ENCODE peak calls at places on chromosomes 16 and 17, in eight cellular contexts. E is A549; J is brain microvascular endothelial cell; I is IMR-90; G is CD8-positive, alpha-beta T cell; L is sigmoid colon; A is tibial nerve; V is esophagus squamous epithelium. X is an unnamed sample.

GRCh38 chr16:57185446-57185944 is 344 bp downstream of the PSME3IP1 start:
- DNase-seq in E (peak), J (peak), I (peak), G (no peak), L (peak), A (no peak), V (no peak), X (peak)

GRCh38 chr17:81907219-81908145 is 3.7 kb downstream of the PCYT2 start:
- DNase-seq in E (no peak), J (no peak), I (no peak), G (no peak), L (no peak), A (no peak), V (no peak), X (no peak)

GRCh38 chr17:63837480-63837879 is 5.0 kb downstream of the SMARCD2 start:
- DNase-seq in E (no peak), J (no peak), I (no peak), G (no peak), L (no peak), A (no peak), V (no peak), X (no peak)

GRCh38 chr17:58052951-58053715 is 30.1 kb upstream of the DYNLL2 start:
- DNase-seq in E (no peak), J (no peak), I (no peak), G (no peak), L (no peak), A (no peak), V (no peak), X (no peak)

GRCh38 chr17:47172698-47173565 is 16.2 kb downstream of the CDC27 start:
- DNase-seq in E (no peak), J (no peak), I (no peak), G (no peak), L (no peak), A (no peak), V (no peak), X (no peak)

GRCh38 chr16:67161595-67162058 is 1.9 kb downstream of the FBXL8 start:
- DNase-seq in E (no peak), J (no peak), I (no peak), G (no peak), L (no peak), A (no peak), V (no peak), X (no peak)

GRCh38 chr16:88687254-88687576 is 908 bp upstream of the SNAI3 start:
- DNase-seq in E (no peak), J (no peak), I (no peak), G (no peak), L (no peak), A (no peak), V (no peak), X (no peak)

GRCh38 chr17:29162082-29162908 is 17.9 kb downstream of the MYO18A start:
- DNase-seq in E (no peak), J (no peak), I (no peak), G (no peak), L (peak), A (no peak), V (no peak), X (no peak)

GRCh38 chr17:8015236-8015956 is 13.0 kb downstream of the GUCY2D start:
- DNase-seq in E (no peak), J (no peak), I (no peak), G (no peak), L (peak), A (no peak), V (no peak), X (no peak)

GRCh38 chr17:81157848-81158687 is 7.2 kb upstream of the PVALEF start:
- DNase-seq in E (no peak), J (no peak), I (no peak), G (no peak), L (no peak), A (no peak), V (no peak), X (no peak)

GRCh38 chr17:76753061-76753961 is 15.4 kb downstream of the MFSD11 start:
- DNase-seq in E (no peak), J (no peak), I (no peak), G (peak), L (no peak), A (no peak), V (no peak), X (no peak)

GRCh38 chr17:32976131-32976530 is 15.5 kb upstream of the SPACA3 start:
- DNase-seq in E (no peak), J (no peak), I (no peak), G (no peak), L (no peak), A (no peak), V (no peak), X (no peak)

GRCh38 chr17:73786286-73786743 is 142.1 kb upstream of the SDK2 start:
- DNase-seq in E (peak), J (no peak), I (no peak), G (no peak), L (no peak), A (no peak), V (no peak), X (no peak)

GRCh38 chr16:29729116-29729521 is 16.7 kb downstream of the C16orf54 start:
- DNase-seq in E (peak), J (peak), I (peak), G (no peak), L (no peak), A (no peak), V (no peak), X (no peak)

GRCh38 chr17:15441315-15441714 is 26.1 kb downstream of the CDRT4 start:
- DNase-seq in E (no peak), J (no peak), I (peak), G (no peak), L (peak), A (no peak), V (no peak), X (no peak)

GRCh38 chr16:49608801-49609200 is 235.2 kb downstream of the C16orf78 start:
- DNase-seq in E (peak), J (peak), I (peak), G (no peak), L (peak), A (no peak), V (no peak), X (no peak)

GRCh38 chr16:10668322-10669045 is 26.2 kb downstream of the TEKT5 start:
- DNase-seq in E (peak), J (peak), I (peak), G (no peak), L (no peak), A (no peak), V (no peak), X (no peak)

GRCh38 chr17:5418858-5419355 is 555 bp downstream of the NUP88 start:
- DNase-seq in E (peak), J (peak), I (peak), G (peak), L (no peak), A (no peak), V (no peak), X (no peak)

GRCh38 chr16:1823821-1824220 is 2.8 kb downstream of the HAGH start:
- DNase-seq in E (peak), J (peak), I (peak), G (no peak), L (no peak), A (no peak), V (no peak), X (no peak)

GRCh38 chr16:25148568-25149215 is 37.1 kb downstream of the LCMT1 start:
- DNase-seq in E (no peak), J (no peak), I (no peak), G (no peak), L (no peak), A (no peak), V (no peak), X (no peak)

GRCh38 chr17:81821603-81822311 is 11.3 kb downstream of the MCRIP1 start:
- DNase-seq in E (peak), J (peak), I (peak), G (no peak), L (peak), A (peak), V (no peak), X (peak)

GRCh38 chr17:57662021-57662420 is 83.1 kb downstream of the CCDC182 start:
- DNase-seq in E (no peak), J (no peak), I (no peak), G (no peak), L (peak), A (no peak), V (no peak), X (no peak)

GRCh38 chr17:76869878-76870714 is 1.9 kb downstream of the MGAT5B start:
- DNase-seq in E (no peak), J (no peak), I (peak), G (no peak), L (no peak), A (no peak), V (no peak), X (no peak)

GRCh38 chr16:8944113-8944765 is 19.5 kb downstream of the USP7 start:
- DNase-seq in E (no peak), J (no peak), I (no peak), G (no peak), L (no peak), A (no peak), V (no peak), X (no peak)
- H3K4me3 ChIP-seq in E (no peak), J (no peak), I (no peak), G (no peak), L (no peak), A (no peak), V (no peak), X (peak)

GRCh38 chr17:30345089-30345433 is 11.2 kb upstream of the TMIGD1 start:
- DNase-seq in E (no peak), J (no peak), I (no peak), G (no peak), L (no peak), A (no peak), V (no peak), X (no peak)

GRCh38 chr17:30343741-30344140 is 9.9 kb upstream of the TMIGD1 start:
- DNase-seq in E (no peak), J (no peak), I (no peak), G (no peak), L (no peak), A (no peak), V (no peak), X (no peak)

GRCh38 chr17:30340957-30341356 is 7.1 kb upstream of the TMIGD1 start:
- DNase-seq in E (no peak), J (no peak), I (no peak), G (no peak), L (no peak), A (no peak), V (no peak), X (no peak)

GRCh38 chr17:30344283-30345088 is 10.6 kb upstream of the TMIGD1 start:
- DNase-seq in E (peak), J (no peak), I (peak), G (no peak), L (no peak), A (no peak), V (no peak), X (no peak)

DNA sequence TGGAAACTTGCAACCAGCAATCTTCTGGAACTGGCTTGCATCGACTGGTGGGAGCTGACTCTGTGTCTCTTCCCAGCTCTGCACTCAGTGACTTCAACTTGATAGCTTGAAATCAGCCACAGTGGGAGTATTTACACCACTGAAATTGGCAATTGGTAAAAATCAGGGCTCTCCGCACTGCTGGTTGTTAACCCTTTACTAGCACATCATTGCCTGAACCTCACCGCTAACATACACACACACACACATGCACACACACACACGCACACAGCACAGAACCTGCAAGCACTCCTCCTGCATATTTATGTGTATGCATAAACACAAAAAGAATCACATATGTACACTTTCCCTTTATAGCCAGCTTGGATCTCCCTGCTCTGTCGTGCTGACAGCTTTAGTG is 7.8 kb upstream of the TMIGD1 start:
- DNase-seq in E (no peak), J (no peak), I (no peak), G (no peak), L (no peak), A (no peak), V (no peak), X (no peak)
- H3K27ac ChIP-seq in E (no peak), J (no peak), I (no peak), G (no peak), L (no peak), A (no peak), V (no peak), X (no peak)

GRCh38 chr17:720706-721539 is 6.3 kb upstream of the VPS53 start:
- DNase-seq in E (no peak), J (no peak), I (no peak), G (no peak), L (no peak), A (no peak), V (no peak), X (no peak)
- H3K4me3 ChIP-seq in E (no peak), J (no peak), I (no peak), G (no peak), L (no peak), A (no peak), V (no peak), X (no peak)

GRCh38 chr16:46746821-46747776 is 1.0 kb downstream of the MYLK3 start:
- DNase-seq in E (no peak), J (no peak), I (no peak), G (no peak), L (no peak), A (no peak), V (no peak), X (no peak)
- H3K27ac ChIP-seq in E (no peak), J (no peak), I (no peak), G (no peak), L (no peak), A (no peak), V (no peak), X (no peak)

GRCh38 chr16:65375651-65376050 is 253.8 kb upstream of the CDH11 start:
- DNase-seq in E (no peak), J (peak), I (peak), G (no peak), L (no peak), A (no peak), V (no peak), X (no peak)
- H3K4me3 ChIP-seq in E (no peak), J (no peak), I (no peak), G (no peak), L (no peak), A (no peak), V (no peak), X (no peak)

GRCh38 chr16:22357635-22357971 is 16.8 kb downstream of the CDR2 start:
- DNase-seq in E (no peak), J (no peak), I (no peak), G (no peak), L (no peak), A (no peak), V (no peak), X (no peak)
- H3K27ac ChIP-seq in E (peak), J (peak), I (no peak), G (peak), L (no peak), A (no peak), V (no peak), X (peak)

DNA sequence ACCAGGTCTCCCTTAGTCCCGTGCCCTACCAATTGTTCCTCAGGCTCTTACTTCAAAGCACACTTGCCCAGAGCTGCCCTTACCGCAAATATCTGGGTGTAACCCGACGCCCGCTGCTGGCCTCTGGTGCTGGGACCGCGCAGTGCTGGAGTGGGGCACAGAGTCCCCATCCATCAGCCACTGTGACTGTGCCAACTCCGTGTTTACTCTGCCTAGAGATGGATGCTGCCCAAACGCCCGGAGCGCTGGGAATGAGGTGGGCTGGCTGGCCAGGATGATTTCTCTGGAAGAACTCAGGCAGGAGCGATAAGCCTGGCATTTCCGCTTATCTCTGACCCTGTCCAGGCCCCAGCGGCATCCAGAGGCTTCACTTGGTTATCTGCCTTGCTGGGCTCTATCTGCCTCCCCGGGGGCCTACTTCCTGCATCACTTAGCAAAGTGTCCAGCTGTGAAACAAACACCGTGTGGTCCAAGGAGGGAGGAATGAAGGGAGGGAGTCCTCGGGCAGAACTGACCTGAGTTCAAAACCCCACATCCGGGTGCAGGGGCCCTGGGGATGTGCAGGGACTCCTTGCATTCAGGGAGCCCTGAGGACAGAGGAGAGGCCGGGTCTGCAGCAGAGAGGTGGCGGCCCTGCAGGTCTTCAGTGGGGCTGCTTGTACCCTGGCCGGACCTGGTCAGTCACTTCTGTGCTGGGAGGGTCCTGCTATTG is 9.4 kb upstream of the MYLK3 start:
- DNase-seq in E (no peak), J (no peak), I (peak), G (no peak), L (no peak), A (no peak), V (no peak), X (no peak)
- H3K4me3 ChIP-seq in E (no peak), J (no peak), I (no peak), G (no peak), L (no peak), A (no peak), V (no peak), X (no peak)